ENCODE peak calls at places on chromosomes 6 and 20, in six cellular contexts. J, T, M, S, X and Q are unnamed samples.

GRCh38 chr20:30281584-30282197 is 975.8 kb upstream of the DEFB115 start:
- DNase-seq in J (no peak), S (no peak), M (no peak), X (no peak), T (no peak), Q (no peak)

GRCh38 chr6:121354764-121355163 is 20.5 kb upstream of the TBC1D32 start:
- DNase-seq in T (no peak), J (no peak), X (no peak), M (no peak), S (no peak), Q (no peak)

GRCh38 chr20:50138479-50139393 is 14.8 kb downstream of the PEDS1 start:
- DNase-seq in T (no peak), S (no peak), X (no peak), J (no peak), M (no peak), Q (no peak)

GRCh38 chr6:153167026-153167891 is 36.2 kb upstream of the RGS17 start:
- DNase-seq in T (no peak), M (no peak), S (no peak), X (no peak), J (peak; percentile 72), Q (no peak)

GRCh38 chr6:107443904-107444267 is 15.5 kb downstream of the PDSS2 start:
- DNase-seq in J (no peak), T (no peak), X (no peak), S (no peak), M (no peak), Q (no peak)

GRCh38 chr6:18207949-18208348 is 52.7 kb downstream of the KDM1B start:
- DNase-seq in X (no peak), S (no peak), T (no peak), M (no peak), J (no peak), Q (no peak)

GRCh38 chr6:43185391-43185790 is 3.4 kb downstream of the CUL9 start:
- DNase-seq in X (no peak), T (no peak), J (no peak), M (no peak), S (no peak), Q (no peak)

GRCh38 chr6:63816979-63817436 is 181.4 kb downstream of the PHF3 start:
- DNase-seq in T (no peak), J (no peak), X (peak; percentile 10), M (no peak), S (no peak), Q (peak; percentile 18)

GRCh38 chr6:39043776-39044175 is 4.8 kb upstream of the GLP1R start:
- DNase-seq in M (no peak), T (no peak), J (no peak), X (no peak), S (no peak), Q (no peak)

GRCh38 chr6:148550569-148550968 is 196.3 kb upstream of the UST start:
- DNase-seq in X (no peak), T (no peak), S (no peak), J (peak; percentile 68), M (no peak), Q (no peak)

GRCh38 chr6:141675957-141676356 is 456.8 kb upstream of the GJE1 start:
- DNase-seq in J (no peak), S (no peak), M (no peak), T (no peak), X (no peak), Q (no peak)

GRCh38 chr6:286681-287499 is 5.4 kb upstream of the DUSP22 start:
- DNase-seq in J (no peak), T (peak; percentile 67), S (no peak), X (peak; percentile 31), M (no peak), Q (peak; percentile 57)

GRCh38 chr20:47971321-47971781 is 186.1 kb upstream of the SULF2 start:
- DNase-seq in S (no peak), M (no peak), T (no peak), J (no peak), X (no peak), Q (no peak)

GRCh38 chr6:151452750-151453427 is 963 bp upstream of the RMND1 start:
- DNase-seq in M (no peak), J (no peak), T (no peak), X (peak; percentile 32), S (peak; percentile 32), Q (no peak)

GRCh38 chr6:88263591-88263990 is 97.4 kb upstream of the CNR1 start:
- DNase-seq in S (no peak), J (no peak), T (no peak), M (no peak), X (no peak), Q (no peak)

GRCh38 chr6:70176853-70177550 is 125.9 kb downstream of the COL9A1 start:
- DNase-seq in M (no peak), T (no peak), S (no peak), J (no peak), X (no peak), Q (no peak)

GRCh38 chr6:3888153-3888957 is 39.2 kb downstream of the FAM50B start:
- DNase-seq in S (peak; percentile 41), X (no peak), J (no peak), M (peak; percentile 11), T (no peak), Q (no peak)
- TF ChIP-seq CTCF in S (no peak), X (no peak), J (no peak), M (no peak), T (no peak), Q (no peak)

GRCh38 chr6:33826537-33826936 is 22.7 kb upstream of the MLN start:
- DNase-seq in T (no peak), M (no peak), X (peak; percentile 13), S (no peak), J (no peak), Q (no peak)
- TF ChIP-seq CTCF in T (no peak), M (no peak), X (peak; percentile 18), S (no peak), J (no peak), Q (no peak)

GRCh38 chr20:32437391-32438074 is 79.4 kb downstream of the ASXL1 start:
- DNase-seq in M (no peak), S (no peak), J (no peak), X (peak; percentile 22), T (no peak), Q (peak; percentile 23)
- TF ChIP-seq CTCF in M (no peak), S (no peak), J (peak; percentile 38), X (peak; percentile 52), T (no peak), Q (no peak)

DNA sequence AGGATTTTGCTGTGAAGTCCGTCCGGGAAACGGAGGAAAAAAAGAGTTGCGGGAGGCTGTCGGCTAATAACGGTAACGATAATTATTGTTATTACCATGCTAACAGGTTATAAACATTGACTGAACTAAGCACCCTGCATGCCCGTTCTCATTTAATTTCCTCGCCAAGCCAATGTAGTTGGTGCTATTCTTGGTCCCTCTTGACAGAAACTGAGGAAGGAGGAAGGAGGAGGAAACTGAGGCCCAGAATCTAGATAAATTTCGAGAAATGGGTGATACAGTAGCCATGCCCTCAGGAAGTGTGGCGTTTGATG is 417 bp downstream of the TPX2 start:
- DNase-seq in J (no peak), X (no peak), M (no peak), S (no peak), T (no peak), Q (no peak)
- TF ChIP-seq CTCF in J (no peak), X (no peak), M (no peak), S (no peak), T (no peak), Q (no peak)

DNA sequence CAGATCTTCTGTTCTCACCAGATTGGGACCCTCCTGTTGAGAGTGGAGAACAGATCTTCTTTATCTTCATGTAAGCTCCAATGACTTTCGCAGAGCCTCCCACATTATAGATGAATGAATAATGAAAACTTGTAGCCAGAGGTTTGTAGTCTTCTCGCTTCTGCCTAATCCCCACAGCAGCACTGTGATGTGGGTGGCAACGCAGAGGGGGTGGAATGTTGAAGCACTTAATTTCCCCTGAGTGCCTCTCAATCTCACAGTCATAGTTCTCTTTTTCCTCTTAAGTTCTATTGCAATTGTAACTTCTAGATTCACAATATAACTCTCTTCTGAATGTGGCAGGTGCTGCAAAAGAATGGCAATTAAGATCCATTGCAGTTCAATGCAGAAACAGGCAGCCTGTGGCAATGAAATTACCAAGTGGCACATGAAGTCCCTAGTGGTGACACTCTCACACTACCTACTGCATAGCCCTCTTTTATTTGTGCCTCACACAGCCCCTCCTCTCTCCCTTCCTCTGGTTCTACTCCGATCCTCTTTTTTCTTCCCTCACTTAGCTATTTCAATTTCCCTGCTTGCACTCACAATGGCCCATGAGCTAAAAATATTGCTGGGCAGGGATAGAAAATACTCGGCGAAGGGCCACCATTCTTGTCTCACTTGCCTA is 281.9 kb downstream of the UBE3D start:
- DNase-seq in S (no peak), X (no peak), M (no peak), J (no peak), T (no peak), Q (no peak)
- TF ChIP-seq CTCF in S (no peak), X (peak; percentile 26), M (no peak), J (no peak), T (no peak), Q (no peak)

DNA sequence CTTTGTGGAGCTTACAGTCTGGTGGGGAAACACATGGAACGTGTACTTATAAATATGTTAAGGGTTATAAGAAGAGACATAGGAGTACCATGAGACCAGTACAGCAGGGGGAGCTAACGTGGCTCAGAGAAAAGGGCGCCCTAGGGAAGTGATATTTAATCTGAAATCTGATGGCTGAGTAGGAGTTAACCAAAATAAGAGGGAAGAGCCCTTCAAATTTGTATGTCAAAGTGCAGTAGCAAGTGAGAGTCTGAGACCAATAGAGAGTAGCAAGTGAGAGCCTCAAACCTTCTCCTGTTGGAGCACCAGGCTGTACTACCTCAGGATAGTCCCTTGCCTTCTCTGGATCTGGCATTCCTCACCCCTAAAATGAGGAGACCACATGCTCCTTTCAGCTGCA is 6.1 kb upstream of the PKIG start:
- DNase-seq in M (no peak), X (peak; percentile 79), S (no peak), J (no peak), T (peak; percentile 55), Q (peak; percentile 53)
- TF ChIP-seq CTCF in M (peak; percentile 20), X (peak; percentile 89), S (peak; percentile 64), J (peak; percentile 52), T (peak; percentile 63), Q (peak; percentile 50)

GRCh38 chr20:63498950-63499332 is at the start of gene EEF1A2:
- DNase-seq in X (peak; percentile 37), J (no peak), M (no peak), T (no peak), S (peak; percentile 57), Q (no peak)
- TF ChIP-seq CTCF in X (no peak), J (no peak), M (no peak), T (peak; percentile 8), S (peak; percentile 48), Q (no peak)

DNA sequence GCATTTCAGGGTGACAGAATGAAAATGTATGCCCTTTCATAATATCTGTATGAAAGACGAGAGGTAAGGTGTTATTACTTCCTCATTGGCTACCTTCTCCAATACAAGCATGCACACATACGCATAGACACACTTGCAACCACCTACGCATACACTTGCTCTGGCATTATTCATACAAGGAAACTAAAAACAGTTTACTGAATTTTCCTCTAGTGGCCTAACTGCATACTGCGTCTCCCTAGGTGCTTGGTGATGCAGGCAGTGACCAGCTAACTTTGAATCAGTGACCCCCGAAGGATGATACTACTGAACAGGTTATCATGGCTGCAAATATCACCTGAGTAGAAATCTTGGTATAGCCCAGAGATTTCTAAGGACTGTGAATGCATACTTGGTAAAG is 593.1 kb downstream of the PKHD1 start:
- DNase-seq in M (no peak), S (no peak), J (no peak), T (no peak), X (no peak), Q (no peak)
- TF ChIP-seq CTCF in M (no peak), S (no peak), J (no peak), T (no peak), X (no peak), Q (no peak)